ENCODE peak calls at places on chromosomes 5 and 9, in five cellular contexts. One of them, this sample, is unnamed.

GRCh38 chr5:95925939-95926338 is 35.7 kb downstream of the ELL2 start:
- DNase-seq in stimulated activated CD4-positive, alpha-beta T cell treated with anti-CD3 and anti-CD28 coated beads, Interleukin-15, amount 100 ng/mL, for 48 hours: no peak
- DNase-seq in T follicular helper cell: no peak
- DNase-seq in CD4-positive, CD25-positive, alpha-beta regulatory T cell: no peak
- DNase-seq in RWPE1: no peak
- DNase-seq in this sample: no peak

GRCh38 chr5:26482817-26483375 is 555.5 kb downstream of the CDH9 start:
- DNase-seq in stimulated activated CD4-positive, alpha-beta T cell treated with anti-CD3 and anti-CD28 coated beads, Interleukin-15, amount 100 ng/mL, for 48 hours: no peak
- DNase-seq in T follicular helper cell: no peak
- DNase-seq in CD4-positive, CD25-positive, alpha-beta regulatory T cell: no peak
- DNase-seq in RWPE1: peak
- DNase-seq in this sample: no peak

GRCh38 chr5:176806137-176806536 is 4.2 kb upstream of the UNC5A start:
- DNase-seq in stimulated activated CD4-positive, alpha-beta T cell treated with anti-CD3 and anti-CD28 coated beads, Interleukin-15, amount 100 ng/mL, for 48 hours: no peak
- DNase-seq in T follicular helper cell: no peak
- DNase-seq in CD4-positive, CD25-positive, alpha-beta regulatory T cell: no peak
- DNase-seq in RWPE1: no peak
- DNase-seq in this sample: no peak

GRCh38 chr5:179319741-179320281 is 25.4 kb downstream of the ADAMTS2 start:
- DNase-seq in stimulated activated CD4-positive, alpha-beta T cell treated with anti-CD3 and anti-CD28 coated beads, Interleukin-15, amount 100 ng/mL, for 48 hours: no peak
- DNase-seq in T follicular helper cell: no peak
- DNase-seq in CD4-positive, CD25-positive, alpha-beta regulatory T cell: no peak
- DNase-seq in RWPE1: no peak
- DNase-seq in this sample: no peak

GRCh38 chr9:99488109-99489042 is 266.3 kb downstream of the SEC61B start:
- DNase-seq in stimulated activated CD4-positive, alpha-beta T cell treated with anti-CD3 and anti-CD28 coated beads, Interleukin-15, amount 100 ng/mL, for 48 hours: no peak
- DNase-seq in T follicular helper cell: no peak
- DNase-seq in CD4-positive, CD25-positive, alpha-beta regulatory T cell: no peak
- DNase-seq in RWPE1: no peak
- DNase-seq in this sample: no peak

GRCh38 chr9:101848485-101848919 is 110.1 kb upstream of the GRIN3A start:
- DNase-seq in stimulated activated CD4-positive, alpha-beta T cell treated with anti-CD3 and anti-CD28 coated beads, Interleukin-15, amount 100 ng/mL, for 48 hours: no peak
- DNase-seq in T follicular helper cell: no peak
- DNase-seq in CD4-positive, CD25-positive, alpha-beta regulatory T cell: no peak
- DNase-seq in RWPE1: peak
- DNase-seq in this sample: no peak

GRCh38 chr5:98474211-98474610 is 299.3 kb upstream of the RGMB start:
- DNase-seq in stimulated activated CD4-positive, alpha-beta T cell treated with anti-CD3 and anti-CD28 coated beads, Interleukin-15, amount 100 ng/mL, for 48 hours: no peak
- DNase-seq in T follicular helper cell: no peak
- DNase-seq in CD4-positive, CD25-positive, alpha-beta regulatory T cell: no peak
- DNase-seq in RWPE1: no peak
- DNase-seq in this sample: no peak

GRCh38 chr5:90932052-90932699 is 373.6 kb downstream of the ADGRV1 start:
- DNase-seq in stimulated activated CD4-positive, alpha-beta T cell treated with anti-CD3 and anti-CD28 coated beads, Interleukin-15, amount 100 ng/mL, for 48 hours: no peak
- DNase-seq in T follicular helper cell: peak
- DNase-seq in CD4-positive, CD25-positive, alpha-beta regulatory T cell: peak
- DNase-seq in RWPE1: peak
- DNase-seq in this sample: peak

GRCh38 chr5:16666861-16667481 is 50.2 kb upstream of the RETREG1 start:
- DNase-seq in stimulated activated CD4-positive, alpha-beta T cell treated with anti-CD3 and anti-CD28 coated beads, Interleukin-15, amount 100 ng/mL, for 48 hours: no peak
- DNase-seq in T follicular helper cell: no peak
- DNase-seq in CD4-positive, CD25-positive, alpha-beta regulatory T cell: peak
- DNase-seq in RWPE1: no peak
- DNase-seq in this sample: peak

This sample was measured in stomach.